ENCODE peak calls at places on chromosomes 1 and 21, in six cellular contexts. One of them, this sample, is unnamed.

GRCh38 chr1:6762060-6762459 is 23.2 kb upstream of the CAMTA1 start:
- DNase-seq in GM12864: no peak
- DNase-seq in esophagus squamous epithelium: no peak
- DNase-seq in Caco-2: no peak
- DNase-seq in Calu3: no peak
- DNase-seq in B cell: no peak
- DNase-seq in this sample: no peak

GRCh38 chr1:166127003-166127402 is 39.8 kb downstream of the FAM78B start:
- DNase-seq in Calu3: no peak
- DNase-seq in esophagus squamous epithelium: no peak
- DNase-seq in GM12864: no peak
- DNase-seq in Caco-2: no peak
- DNase-seq in B cell: no peak
- DNase-seq in this sample: no peak

GRCh38 chr1:63775418-63776127 is 1.8 kb downstream of the ROR1 start:
- DNase-seq in Caco-2: no peak
- DNase-seq in B cell: no peak
- DNase-seq in Calu3: no peak
- DNase-seq in esophagus squamous epithelium: no peak
- DNase-seq in GM12864: no peak
- DNase-seq in this sample: no peak

GRCh38 chr21:29405503-29406122 is 106.9 kb downstream of the BACH1 start:
- DNase-seq in GM12864: no peak
- DNase-seq in B cell: no peak
- DNase-seq in Calu3: no peak
- DNase-seq in esophagus squamous epithelium: no peak
- DNase-seq in Caco-2: no peak
- DNase-seq in this sample: no peak

GRCh38 chr1:203985044-203985443 is 87.9 kb upstream of the SOX13 start:
- DNase-seq in Caco-2: peak; percentile 62
- DNase-seq in GM12864: no peak
- DNase-seq in Calu3: no peak
- DNase-seq in B cell: no peak
- DNase-seq in esophagus squamous epithelium: no peak
- DNase-seq in this sample: no peak

GRCh38 chr1:16391408-16391807 is 24.4 kb downstream of the SZRD1 start:
- DNase-seq in GM12864: no peak
- DNase-seq in Calu3: no peak
- DNase-seq in B cell: no peak
- DNase-seq in Caco-2: no peak
- DNase-seq in esophagus squamous epithelium: no peak
- DNase-seq in this sample: peak; percentile 48

GRCh38 chr21:14926186-14926585 is 138.6 kb downstream of the NRIP1 start:
- DNase-seq in B cell: no peak
- DNase-seq in GM12864: no peak
- DNase-seq in esophagus squamous epithelium: no peak
- DNase-seq in Caco-2: no peak
- DNase-seq in Calu3: no peak
- DNase-seq in this sample: no peak

GRCh38 chr1:203628997-203629508 is 2.4 kb downstream of the ATP2B4 start:
- DNase-seq in GM12864: no peak
- DNase-seq in Calu3: no peak
- DNase-seq in esophagus squamous epithelium: no peak
- DNase-seq in Caco-2: no peak
- DNase-seq in B cell: peak; percentile 44
- DNase-seq in this sample: no peak

GRCh38 chr1:46407636-46408035 is 13.5 kb downstream of the FAAH start:
- DNase-seq in Caco-2: no peak
- DNase-seq in esophagus squamous epithelium: no peak
- DNase-seq in Calu3: no peak
- DNase-seq in GM12864: no peak
- DNase-seq in B cell: no peak
- DNase-seq in this sample: no peak

GRCh38 chr1:44649788-44650158 is 24.5 kb downstream of the TMEM53 start:
- DNase-seq in GM12864: no peak
- DNase-seq in Calu3: no peak
- DNase-seq in Caco-2: no peak
- DNase-seq in esophagus squamous epithelium: no peak
- DNase-seq in B cell: no peak
- DNase-seq in this sample: no peak

GRCh38 chr1:178500091-178500770 is 3.5 kb upstream of the CLEC20A start:
- DNase-seq in Calu3: no peak
- DNase-seq in esophagus squamous epithelium: no peak
- DNase-seq in GM12864: no peak
- DNase-seq in Caco-2: no peak
- DNase-seq in B cell: no peak
- DNase-seq in this sample: no peak

GRCh38 chr21:46202592-46203202 is 18.4 kb upstream of the SPATC1L start:
- DNase-seq in Calu3: no peak
- DNase-seq in GM12864: no peak
- DNase-seq in Caco-2: no peak
- DNase-seq in esophagus squamous epithelium: no peak
- DNase-seq in B cell: no peak
- DNase-seq in this sample: no peak

GRCh38 chr1:26932536-26932935 is 11.0 kb downstream of the NUDC start:
- DNase-seq in Calu3: no peak
- DNase-seq in Caco-2: no peak
- DNase-seq in esophagus squamous epithelium: no peak
- DNase-seq in B cell: peak; percentile 56
- DNase-seq in GM12864: peak; percentile 41
- DNase-seq in this sample: no peak

GRCh38 chr1:215475719-215476525 is 91.2 kb upstream of the KCTD3 start:
- DNase-seq in Calu3: no peak
- DNase-seq in Caco-2: no peak
- DNase-seq in GM12864: no peak
- DNase-seq in B cell: no peak
- DNase-seq in esophagus squamous epithelium: no peak
- DNase-seq in this sample: no peak

DNA sequence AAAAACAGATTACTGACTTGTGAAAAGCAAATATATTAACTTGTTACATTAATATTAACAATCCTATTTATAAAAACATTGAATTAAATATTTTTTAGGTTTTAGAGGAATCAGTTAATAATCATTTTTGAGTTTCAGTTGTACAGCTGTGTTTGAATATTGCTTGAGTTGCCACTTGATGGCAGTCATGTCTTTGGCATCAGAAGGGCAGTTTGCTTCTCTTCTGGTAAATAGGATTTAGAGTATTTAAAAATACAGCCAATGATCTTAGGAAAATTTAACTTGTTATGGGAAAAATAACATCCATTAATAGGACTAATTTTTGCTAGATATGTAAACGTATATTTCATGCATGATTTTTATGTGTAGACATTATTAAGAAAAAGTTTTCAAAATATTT is 234.1 kb downstream of the NCAM2 start:
- DNase-seq in Caco-2: no peak
- DNase-seq in Calu3: no peak
- DNase-seq in esophagus squamous epithelium: no peak
- DNase-seq in GM12864: no peak
- DNase-seq in B cell: no peak
- DNase-seq in this sample: no peak
- TF ChIP-seq CTCF in Caco-2: peak; percentile 37
- TF ChIP-seq CTCF in Calu3: no peak
- TF ChIP-seq CTCF in esophagus squamous epithelium: no peak
- TF ChIP-seq CTCF in GM12864: no peak
- TF ChIP-seq CTCF in B cell: no peak
- TF ChIP-seq CTCF in this sample: no peak

GRCh38 chr1:92623187-92623778 is 136.6 kb upstream of the GFI1 start:
- DNase-seq in Calu3: no peak
- DNase-seq in B cell: peak; percentile 11
- DNase-seq in GM12864: no peak
- DNase-seq in esophagus squamous epithelium: no peak
- DNase-seq in Caco-2: no peak
- DNase-seq in this sample: no peak
- TF ChIP-seq CTCF in Calu3: no peak
- TF ChIP-seq CTCF in B cell: peak; percentile 65
- TF ChIP-seq CTCF in GM12864: no peak
- TF ChIP-seq CTCF in esophagus squamous epithelium: no peak
- TF ChIP-seq CTCF in Caco-2: peak; percentile 35
- TF ChIP-seq CTCF in this sample: peak; percentile 74

DNA sequence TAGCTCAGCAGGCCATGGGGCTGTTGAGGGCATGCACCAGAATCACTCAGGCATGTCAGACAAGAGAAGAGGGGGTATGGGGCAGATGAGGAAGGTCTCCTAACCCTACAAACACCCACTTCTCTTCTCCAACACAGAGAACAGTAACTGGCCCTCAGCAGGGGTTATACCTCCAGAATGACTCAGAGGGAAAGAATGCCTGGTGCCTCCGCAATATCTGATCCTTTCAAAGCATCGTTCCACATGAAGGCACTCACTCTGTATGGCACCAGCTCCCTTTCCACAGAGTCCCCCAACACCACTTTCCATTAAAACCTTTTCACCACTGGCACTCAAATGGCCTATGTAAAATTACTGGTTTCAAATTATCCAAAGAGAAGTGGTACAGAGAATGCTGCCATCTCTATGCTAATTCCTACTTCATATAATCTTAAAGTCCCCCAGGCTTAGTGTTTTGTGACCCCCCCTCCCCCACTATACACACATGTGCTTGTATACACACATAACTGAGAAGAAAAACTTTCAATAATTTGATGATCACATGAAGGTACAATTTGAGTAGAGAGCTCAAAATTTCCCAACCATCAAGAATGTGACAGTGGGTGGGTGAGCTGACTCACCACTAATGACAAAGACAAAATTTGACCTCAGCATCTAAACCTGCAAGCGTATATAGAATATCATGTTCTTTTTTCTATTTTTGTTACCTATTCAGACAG is 91.5 kb downstream of the SIPA1L2 start:
- DNase-seq in B cell: no peak
- DNase-seq in Calu3: no peak
- DNase-seq in GM12864: no peak
- DNase-seq in Caco-2: peak; percentile 38
- DNase-seq in esophagus squamous epithelium: no peak
- DNase-seq in this sample: peak; percentile 7
- TF ChIP-seq CTCF in B cell: no peak
- TF ChIP-seq CTCF in Calu3: no peak
- TF ChIP-seq CTCF in GM12864: no peak
- TF ChIP-seq CTCF in Caco-2: no peak
- TF ChIP-seq CTCF in esophagus squamous epithelium: no peak
- TF ChIP-seq CTCF in this sample: no peak

GRCh38 chr1:235843458-235843857 is 23.2 kb downstream of the LYST start:
- DNase-seq in esophagus squamous epithelium: no peak
- DNase-seq in GM12864: no peak
- DNase-seq in Calu3: peak; percentile 20
- DNase-seq in Caco-2: no peak
- DNase-seq in B cell: peak; percentile 31
- DNase-seq in this sample: no peak
- TF ChIP-seq CTCF in esophagus squamous epithelium: peak; percentile 10
- TF ChIP-seq CTCF in GM12864: peak; percentile 66
- TF ChIP-seq CTCF in Calu3: peak; percentile 32
- TF ChIP-seq CTCF in Caco-2: peak; percentile 55
- TF ChIP-seq CTCF in B cell: peak; percentile 74
- TF ChIP-seq CTCF in this sample: peak; percentile 71

This sample was measured in activated CD8-positive, alpha-beta T cell treated with anti-CD3 and anti-CD28 coated beads for 36 hours.